ENCODE peak calls at places on chromosomes 12 and 14, in eight cellular contexts. N is endothelial cell of umbilical vein, V is GM12878, E is HCT116, G is K562, U is SK-N-SH, A is A549, Q is HepG2. M is an unnamed sample.

GRCh38 chr12:52312086-52312485 is 9.1 kb downstream of the KRT83 start:
- DNase-seq in N (no peak), U (no peak), A (no peak), V (no peak), Q (no peak), E (no peak), G (no peak), M (no peak)

GRCh38 chr14:65286443-65286842 is 126.1 kb upstream of the FUT8 start:
- DNase-seq in U (peak), Q (peak), A (peak), V (no peak), N (no peak), E (peak), G (peak), M (no peak)

GRCh38 chr12:68063900-68064590 is 74.8 kb downstream of the IFNG-AS1 start:
- DNase-seq in Q (no peak), V (no peak), E (no peak), N (no peak), U (no peak), G (no peak), A (no peak), M (no peak)

GRCh38 chr12:63894132-63894531 is 49.6 kb downstream of the SRGAP1 start:
- DNase-seq in U (no peak), N (no peak), V (no peak), E (no peak), G (no peak), A (no peak), Q (no peak), M (no peak)

GRCh38 chr12:21823581-21823980 is 49.1 kb upstream of the KCNJ8 start:
- DNase-seq in E (no peak), Q (no peak), G (no peak), V (no peak), U (no peak), A (no peak), N (no peak), M (no peak)

GRCh38 chr12:10497602-10498001 is 8.1 kb upstream of the EIF2S3B start:
- DNase-seq in G (no peak), Q (no peak), N (no peak), A (no peak), V (no peak), E (no peak), U (no peak), M (no peak)

GRCh38 chr14:85223667-85224066 is 306.3 kb upstream of the FLRT2 start:
- DNase-seq in V (no peak), E (no peak), A (no peak), U (no peak), Q (no peak), N (no peak), G (no peak), M (no peak)

GRCh38 chr12:24661657-24662096 is 287.2 kb downstream of the BCAT1 start:
- DNase-seq in E (no peak), V (no peak), N (no peak), A (no peak), Q (peak), U (no peak), G (no peak), M (no peak)

GRCh38 chr12:32671930-32672785 is 6.9 kb upstream of the DNM1L start:
- DNase-seq in N (peak), G (peak), V (no peak), A (peak), Q (peak), E (peak), U (peak), M (no peak)

GRCh38 chr12:12686925-12687324 is 9.1 kb downstream of the GPR19 start:
- DNase-seq in E (no peak), N (no peak), U (no peak), G (no peak), A (no peak), Q (no peak), V (no peak), M (no peak)

GRCh38 chr14:67569651-67570290 is 30.3 kb downstream of the PIGH start:
- DNase-seq in U (no peak), A (no peak), E (no peak), N (no peak), G (no peak), Q (no peak), V (no peak), M (no peak)

GRCh38 chr12:116559330-116560080 is at the start of gene MAP1LC3B2:
- DNase-seq in Q (peak), G (peak), V (peak), N (no peak), A (peak), E (peak), U (no peak), M (peak)

GRCh38 chr12:121750507-121750955 is 38.0 kb downstream of the TMEM120B start:
- DNase-seq in G (no peak), U (no peak), A (no peak), E (no peak), Q (no peak), V (no peak), N (no peak), M (no peak)

GRCh38 chr14:79596531-79596930 is 614.8 kb downstream of the DIO2 start:
- DNase-seq in G (no peak), Q (no peak), N (no peak), A (peak), U (no peak), E (no peak), V (no peak), M (no peak)

GRCh38 chr12:81141220-81141619 is 63.3 kb downstream of the ACSS3 start:
- DNase-seq in Q (peak), E (no peak), V (no peak), G (no peak), U (no peak), A (no peak), N (no peak), M (no peak)

GRCh38 chr14:22533057-22533704 is 55.8 kb downstream of the DAD1 start:
- DNase-seq in N (no peak), A (no peak), E (no peak), G (no peak), V (no peak), Q (no peak), U (no peak), M (no peak)

GRCh38 chr12:106953352-106954260 is 2.1 kb upstream of the TMEM263 start:
- DNase-seq in G (no peak), V (no peak), Q (no peak), U (no peak), E (no peak), A (no peak), N (peak), M (no peak)

GRCh38 chr12:108815875-108816594 is 41.3 kb downstream of the SSH1 start:
- DNase-seq in U (no peak), A (no peak), N (no peak), Q (no peak), V (no peak), G (no peak), E (no peak), M (no peak)

GRCh38 chr12:123264642-123265041 is 7.0 kb downstream of the CDK2AP1 start:
- DNase-seq in E (no peak), Q (peak), G (no peak), N (no peak), A (peak), V (no peak), U (peak), M (no peak)

GRCh38 chr12:107670999-107671643 is 14.5 kb upstream of the PWP1 start:
- DNase-seq in U (no peak), N (peak), E (peak), Q (peak), G (peak), V (no peak), A (peak), M (peak)

GRCh38 chr12:27337376-27337775 is 4.7 kb downstream of the BMAL2 start:
- DNase-seq in G (no peak), V (no peak), U (no peak), A (no peak), N (no peak), Q (peak), E (no peak), M (no peak)

GRCh38 chr14:92865674-92866073 is 57.3 kb upstream of the CHGA start:
- DNase-seq in U (no peak), A (no peak), Q (no peak), N (no peak), E (no peak), G (no peak), V (no peak), M (no peak)

GRCh38 chr14:33999771-34000291 is 49.0 kb upstream of the EGLN3 start:
- DNase-seq in V (no peak), G (no peak), A (no peak), Q (no peak), E (no peak), N (no peak), U (no peak), M (no peak)

GRCh38 chr12:70971395-70971794 is 50.9 kb upstream of the PTPRR start:
- DNase-seq in A (no peak), V (no peak), U (no peak), Q (no peak), G (no peak), E (no peak), N (no peak), M (no peak)

GRCh38 chr14:81633496-81633895 is 99.8 kb upstream of the SEL1L start:
- DNase-seq in V (no peak), Q (no peak), G (no peak), N (no peak), E (no peak), U (no peak), A (no peak), M (no peak)

GRCh38 chr14:51369814-51370213 is 129.8 kb downstream of the TMX1 start:
- DNase-seq in U (no peak), A (peak), G (peak), V (no peak), Q (no peak), E (peak), N (peak), M (peak)

GRCh38 chr14:58805057-58805456 is 167.3 kb downstream of the DACT1 start:
- DNase-seq in G (no peak), N (no peak), Q (no peak), V (no peak), A (no peak), U (peak), E (no peak), M (no peak)

GRCh38 chr12:77686760-77687159 is 143.9 kb upstream of the NAV3 start:
- DNase-seq in G (no peak), U (no peak), E (no peak), N (peak), V (no peak), Q (no peak), A (no peak), M (no peak)

GRCh38 chr12:32331133-32331532 is 68.2 kb upstream of the FGD4 start:
- DNase-seq in V (no peak), E (no peak), U (no peak), A (no peak), Q (peak), G (no peak), N (peak), M (no peak)

GRCh38 chr12:53811606-53812005 is 59.8 kb upstream of the CISTR start:
- DNase-seq in Q (no peak), E (no peak), V (no peak), N (no peak), G (no peak), U (no peak), A (no peak), M (no peak)

GRCh38 chr14:32473476-32473875 is 144.4 kb downstream of the AKAP6 start:
- DNase-seq in N (no peak), G (no peak), E (no peak), A (peak), V (no peak), U (no peak), Q (peak), M (no peak)

GRCh38 chr14:60348211-60348610 is 99.2 kb downstream of the PPM1A start:
- DNase-seq in E (no peak), U (no peak), V (no peak), A (no peak), Q (no peak), G (no peak), N (no peak), M (no peak)

GRCh38 chr14:33943081-33943480 is 7.8 kb downstream of the EGLN3 start:
- DNase-seq in G (no peak), A (no peak), Q (no peak), E (no peak), N (no peak), U (peak), V (no peak), M (no peak)

GRCh38 chr12:1692221-1692620 is 1.4 kb downstream of the ADIPOR2 start:
- DNase-seq in U (no peak), N (no peak), E (no peak), A (no peak), G (peak), Q (no peak), V (no peak), M (no peak)

GRCh38 chr14:76953196-76953945 is 75.1 kb downstream of the IRF2BPL start:
- DNase-seq in N (peak), A (peak), G (no peak), Q (peak), U (peak), V (no peak), E (peak), M (no peak)

GRCh38 chr14:45699451-45699850 is 446.4 kb upstream of the MIS18BP1 start:
- DNase-seq in U (no peak), N (peak), A (no peak), V (no peak), G (no peak), E (no peak), Q (no peak), M (no peak)

GRCh38 chr12:47317182-47317915 is 237.6 kb upstream of the AMIGO2 start:
- DNase-seq in A (no peak), U (no peak), V (no peak), G (no peak), Q (no peak), E (no peak), N (no peak), M (no peak)

GRCh38 chr12:6235906-6236640 is 35.9 kb downstream of the CD9 start:
- DNase-seq in A (no peak), G (no peak), U (no peak), N (no peak), V (no peak), E (no peak), Q (no peak), M (no peak)

GRCh38 chr12:6236641-6236940 is 36.4 kb downstream of the CD9 start:
- DNase-seq in G (no peak), E (no peak), N (no peak), V (no peak), U (no peak), Q (no peak), A (no peak), M (no peak)

GRCh38 chr12:6238875-6239274 is 38.7 kb downstream of the CD9 start:
- DNase-seq in E (no peak), V (no peak), A (no peak), G (no peak), Q (no peak), U (no peak), N (no peak), M (no peak)

GRCh38 chr12:6237830-6238229 is 37.6 kb downstream of the CD9 start:
- DNase-seq in N (no peak), Q (no peak), A (no peak), G (no peak), V (no peak), E (no peak), U (no peak), M (no peak)

DNA sequence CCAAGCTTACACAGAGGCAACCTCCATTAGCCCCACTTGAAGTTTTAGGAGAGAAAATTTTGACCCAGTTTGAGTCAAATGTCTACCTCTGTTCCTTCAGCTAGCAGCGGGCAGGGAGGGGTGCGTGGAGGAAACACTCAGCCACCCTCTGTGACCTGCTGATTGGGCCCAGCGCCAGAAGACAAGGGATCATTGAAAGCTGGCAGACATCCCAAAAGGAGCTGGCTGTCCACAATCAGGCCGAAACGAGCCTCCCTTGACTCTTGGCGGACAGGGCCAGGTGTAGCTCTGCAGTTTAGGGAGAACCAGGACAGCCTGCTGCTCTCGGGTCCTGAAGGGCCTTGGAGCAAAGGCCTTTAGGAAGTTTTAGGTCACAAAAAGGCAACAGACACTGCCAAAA is 41.3 kb downstream of the CD9 start:
- DNase-seq in V (no peak), E (no peak), N (peak), Q (no peak), G (no peak), A (no peak), U (no peak), M (no peak)
- TF ChIP-seq MAX in V (no peak), E (no peak), N (no peak), Q (no peak), G (no peak), A (no peak), U (no peak), M (no peak)

GRCh38 chr12:29562167-29562776 is 64.8 kb upstream of the OVCH1 start:
- DNase-seq in V (no peak), N (peak), U (no peak), Q (no peak), G (no peak), A (no peak), E (no peak), M (no peak)
- H3K4me2 ChIP-seq in V (no peak), N (peak), U (no peak), Q (no peak), G (no peak), A (no peak), E (no peak), M (no peak)

DNA sequence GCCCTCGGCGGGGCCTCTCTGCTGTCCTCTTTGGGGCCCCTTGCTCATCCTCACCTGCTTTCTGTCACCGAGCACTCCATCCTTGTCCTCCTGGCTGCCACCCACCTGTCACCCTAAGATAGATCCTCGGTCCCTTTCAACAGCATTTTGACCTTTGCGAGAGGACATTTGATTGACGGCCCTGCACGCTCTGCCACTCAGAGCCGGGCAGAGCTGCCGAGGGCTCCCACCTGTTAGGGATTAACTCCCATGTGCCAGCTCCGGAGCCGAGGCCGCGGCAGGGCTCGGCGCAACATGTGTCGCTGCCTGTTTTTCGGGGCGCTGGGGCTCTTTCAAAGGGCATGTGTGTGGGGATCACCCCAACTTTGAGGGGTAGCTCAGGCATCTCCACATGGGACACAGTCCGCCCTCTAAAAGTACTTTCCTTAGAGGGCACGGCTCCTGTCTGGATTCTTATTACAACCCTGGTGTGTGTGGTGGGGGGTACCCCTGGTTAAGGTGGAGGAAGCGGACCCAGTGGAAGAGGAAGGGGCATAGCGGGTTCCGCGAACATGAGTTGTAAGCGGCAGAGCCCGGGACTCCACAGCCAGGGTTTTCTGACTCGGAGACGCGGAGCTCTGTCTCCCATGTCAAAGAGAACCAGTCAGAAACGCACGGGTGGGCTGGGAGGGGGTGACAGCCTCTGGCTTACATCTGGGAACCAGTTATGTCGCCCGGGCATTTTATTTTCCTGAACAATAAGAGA is 800 bp upstream of the MEG3 start:
- DNase-seq in G (no peak), Q (no peak), A (no peak), U (no peak), V (no peak), E (no peak), N (no peak), M (no peak)
- TF ChIP-seq MAX in G (no peak), Q (no peak), A (no peak), U (no peak), V (no peak), E (no peak), N (no peak), M (no peak)

DNA sequence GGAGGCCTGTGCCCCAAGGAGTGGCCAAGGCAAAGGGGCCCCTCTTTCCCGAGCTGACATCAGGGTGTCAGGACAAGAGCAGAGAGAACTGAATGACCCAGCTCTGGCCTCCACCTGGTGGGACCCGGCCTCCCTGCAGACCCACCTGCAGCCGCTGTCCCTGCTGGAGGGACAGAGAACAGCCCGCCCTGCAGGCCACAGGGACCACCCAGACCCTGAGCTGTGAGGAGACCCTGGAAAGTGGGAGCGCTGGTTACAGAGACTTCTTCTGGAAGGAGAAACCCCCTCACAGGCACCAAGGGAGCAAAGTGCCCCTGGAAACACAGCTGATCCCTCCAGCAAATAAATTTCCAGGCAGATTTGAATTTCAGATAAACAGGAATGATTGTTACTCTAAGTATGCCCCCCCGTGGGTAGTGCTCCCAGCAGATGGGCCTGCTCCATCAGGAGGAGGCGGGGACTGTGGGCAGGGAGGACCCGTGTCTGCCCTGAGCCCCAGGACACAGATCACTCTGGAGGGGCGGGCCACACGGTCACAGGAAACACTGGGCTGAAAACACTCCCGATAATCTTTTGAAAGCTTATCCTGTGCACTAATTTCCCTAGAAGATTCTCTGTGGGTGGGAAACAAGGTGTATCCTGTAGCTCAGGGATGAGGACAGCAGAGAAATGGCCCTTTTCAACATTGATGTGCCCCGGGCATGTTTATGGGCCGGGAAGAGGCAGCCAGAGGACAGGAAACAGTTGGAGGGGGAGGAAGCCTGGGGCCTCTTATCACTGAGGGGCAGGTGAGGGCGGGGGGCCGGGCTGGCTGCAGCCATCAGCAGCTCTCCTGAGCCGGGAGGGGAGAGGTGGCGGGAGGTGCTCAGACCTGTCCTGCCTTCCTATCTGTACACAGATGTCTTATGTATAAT is 276.0 kb downstream of the ADGRD1 start:
- DNase-seq in N (no peak), V (no peak), Q (no peak), E (no peak), G (peak), U (peak), A (no peak), M (peak)
- H3K4me2 ChIP-seq in N (no peak), V (no peak), Q (peak), E (no peak), G (peak), U (no peak), A (peak), M (peak)

GRCh38 chr12:457676-458075 is 2.1 kb upstream of the B4GALNT3 start:
- DNase-seq in U (no peak), V (no peak), N (no peak), Q (no peak), A (no peak), E (no peak), G (no peak), M (no peak)
- TF ChIP-seq MAX in U (no peak), V (no peak), N (no peak), Q (no peak), A (no peak), E (no peak), G (no peak), M (no peak)

GRCh38 chr14:95666450-95666849 is 19.8 kb upstream of the TCL1B start:
- DNase-seq in E (no peak), Q (no peak), U (no peak), G (no peak), A (no peak), N (no peak), V (no peak), M (no peak)

GRCh38 chr14:95663226-95663797 is 22.9 kb upstream of the TCL1B start:
- DNase-seq in E (no peak), A (no peak), Q (no peak), V (peak), N (no peak), U (no peak), G (no peak), M (no peak)

GRCh38 chr14:95662376-95663186 is 23.6 kb upstream of the TCL1B start:
- DNase-seq in N (no peak), E (no peak), V (peak), U (no peak), G (no peak), Q (no peak), A (no peak), M (no peak)

GRCh38 chr14:95664546-95664945 is 21.7 kb upstream of the TCL1B start:
- DNase-seq in N (no peak), E (no peak), A (no peak), U (no peak), G (no peak), Q (no peak), V (no peak), M (no peak)

GRCh38 chr14:95664046-95664445 is 22.2 kb upstream of the TCL1B start:
- DNase-seq in U (no peak), V (no peak), E (no peak), A (no peak), Q (no peak), N (no peak), G (no peak), M (no peak)
- H3K4me2 ChIP-seq in U (no peak), V (peak), E (no peak), A (no peak), Q (no peak), N (no peak), G (no peak), M (no peak)

M was measured in H1.